ENCODE peak calls at places on chromosome 19, in ten cellular contexts. M, I, U, R, D, B, N, S, E and G are unnamed samples.

GRCh38 chr19:29277107-29277506 is 64.2 kb upstream of the UQCRFS1 start:
- DNase-seq in E (peak; percentile 66), M (no peak), R (no peak), U (no peak), S (peak; percentile 80), B (peak; percentile 28), N (no peak), I (no peak), D (no peak), G (peak; percentile 33)

GRCh38 chr19:41925208-41926003 is 2.8 kb downstream of the ERFL start:
- DNase-seq in B (no peak), I (no peak), S (peak; percentile 65), U (no peak), E (no peak), R (no peak), D (no peak), N (no peak), M (no peak), G (no peak)

GRCh38 chr19:16777811-16778210 is 51.4 kb upstream of the SIN3B start:
- DNase-seq in I (no peak), D (no peak), R (no peak), N (no peak), S (no peak), M (no peak), U (no peak), B (no peak), E (no peak), G (no peak)

GRCh38 chr19:7476941-7477494 is 11.8 kb downstream of the PEX11G start:
- DNase-seq in U (no peak), M (no peak), E (no peak), R (no peak), B (no peak), N (no peak), D (no peak), I (no peak), S (no peak), G (no peak)

GRCh38 chr19:4007836-4008539 is 452 bp downstream of the PIAS4 start:
- DNase-seq in N (no peak), D (peak; percentile 40), E (no peak), I (no peak), B (no peak), S (peak; percentile 86), M (no peak), U (peak; percentile 48), R (no peak), G (no peak)

GRCh38 chr19:55487884-55488687 is at the start of gene SSC5D:
- DNase-seq in R (no peak), I (peak; percentile 71), U (peak; percentile 70), N (peak; percentile 67), M (peak; percentile 87), B (peak; percentile 90), D (no peak), E (no peak), S (no peak), G (no peak)

GRCh38 chr19:4722671-4723464 is 774 bp downstream of the DPP9 start:
- DNase-seq in M (no peak), U (peak; percentile 75), I (peak; percentile 75), E (peak; percentile 8), N (no peak), R (no peak), B (no peak), S (no peak), D (no peak), G (no peak)

GRCh38 chr19:13493516-13494310 is 12.6 kb downstream of the CACNA1A start:
- DNase-seq in E (no peak), M (no peak), B (no peak), S (no peak), U (no peak), R (no peak), I (no peak), N (no peak), D (no peak), G (no peak)

GRCh38 chr19:3365447-3366103 is 808 bp upstream of the NFIC start:
- DNase-seq in U (peak; percentile 76), S (peak; percentile 84), E (no peak), N (peak; percentile 82), M (peak; percentile 90), D (peak; percentile 64), B (peak; percentile 94), I (peak; percentile 81), R (no peak), G (no peak)

GRCh38 chr19:49684251-49684982 is 5.0 kb upstream of the ADM5 start:
- DNase-seq in I (no peak), B (no peak), M (no peak), S (no peak), D (no peak), N (no peak), U (no peak), R (no peak), E (peak; percentile 26), G (no peak)

GRCh38 chr19:19488875-19489690 is 26.3 kb downstream of the TSSK6 start:
- DNase-seq in B (peak; percentile 88), M (peak; percentile 97), R (peak; percentile 77), I (peak; percentile 92), D (peak; percentile 84), N (peak; percentile 82), S (peak; percentile 94), U (peak; percentile 82), E (peak; percentile 95), G (peak; percentile 84)

GRCh38 chr19:1817553-1818179 is 5.6 kb upstream of the ATP8B3 start:
- DNase-seq in M (no peak), I (no peak), E (no peak), R (no peak), B (no peak), D (no peak), U (no peak), N (peak; percentile 74), S (peak; percentile 69), G (no peak)
- H3K36me3 ChIP-seq in M (peaks cover 14% of the 10 kb centered on the region), I (peaks cover 18% of the 10 kb centered on the region), E (peaks cover 42% of the 10 kb centered on the region), R (peaks cover 59% of the 10 kb centered on the region), B (peaks cover 70% of the 10 kb centered on the region), D (peaks cover 82% of the 10 kb centered on the region), U (no peaks in the 10 kb centered on the region), N (peaks cover 43% of the 10 kb centered on the region), S (peaks cover 80% of the 10 kb centered on the region), G (peaks cover 49% of the 10 kb centered on the region)

DNA sequence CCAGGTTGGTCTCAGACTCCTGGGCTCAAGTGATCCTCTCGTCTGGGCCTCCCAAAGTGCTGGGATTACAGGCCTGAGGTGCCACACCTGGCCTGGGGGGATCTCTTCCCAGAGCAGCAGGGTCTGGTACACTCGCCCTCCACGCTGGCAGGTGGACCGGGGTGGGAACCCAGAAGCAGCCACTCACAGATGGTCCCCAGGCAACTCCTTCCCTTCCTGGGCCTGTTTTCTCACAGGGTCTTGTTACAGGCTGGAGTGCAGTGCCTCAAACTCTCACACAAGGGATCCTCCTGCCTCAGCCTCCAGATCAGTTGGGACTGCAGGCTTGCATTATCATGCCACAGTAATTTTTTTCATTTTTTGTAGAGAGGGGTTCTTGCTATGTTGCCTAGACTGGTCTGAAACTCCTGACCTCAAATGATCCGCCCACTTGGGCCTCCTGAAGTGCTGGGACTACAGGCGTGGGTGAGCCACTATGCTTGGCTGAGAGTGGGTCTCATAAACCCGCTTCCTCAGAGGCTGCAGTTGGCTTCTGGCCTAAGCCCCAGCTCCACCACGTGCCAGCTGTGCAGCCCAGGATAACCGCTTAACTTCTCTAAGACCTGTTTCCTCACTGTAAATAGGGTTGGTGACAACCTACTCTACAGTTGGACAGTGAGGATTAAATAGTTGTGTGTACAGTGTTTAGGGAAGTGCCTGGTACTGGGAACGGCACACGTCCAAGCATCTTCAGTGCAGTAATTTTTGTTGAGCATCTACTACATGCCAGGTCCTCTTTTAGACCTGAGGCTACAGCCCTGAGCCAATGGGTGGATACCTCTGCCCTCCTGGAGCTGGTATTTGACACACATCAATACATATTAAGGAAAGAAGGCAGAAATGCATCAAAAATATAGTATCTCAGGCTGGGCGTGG is 871 bp upstream of the CCER2 start:
- DNase-seq in M (peak; percentile 63), D (no peak), I (no peak), S (no peak), B (no peak), R (no peak), E (no peak), N (no peak), U (no peak), G (no peak)
- H3K4me3 ChIP-seq in M (no peak overlapping the region), D (no peak overlapping the region), I (no peak overlapping the region), S (no peak overlapping the region), B (no peak overlapping the region), R (no peak overlapping the region), E (no peak overlapping the region), N (no peak overlapping the region), U (no peak overlapping the region), G (no peak overlapping the region)

GRCh38 chr19:43545981-43546380 is 13.0 kb downstream of the ZNF575 start:
- DNase-seq in D (no peak), U (no peak), E (no peak), I (no peak), R (no peak), S (peak; percentile 44), N (no peak), M (no peak), B (no peak), G (no peak)
- H3K9me3 ChIP-seq in D (no peaks in the 10 kb centered on the region), U (no peaks in the 10 kb centered on the region), E (no peaks in the 10 kb centered on the region), I (no peaks in the 10 kb centered on the region), R (no peaks in the 10 kb centered on the region), S (no peaks in the 10 kb centered on the region), N (no peaks in the 10 kb centered on the region), M (no peaks in the 10 kb centered on the region), B (no peaks in the 10 kb centered on the region), G (no peaks in the 10 kb centered on the region)

GRCh38 chr19:47374876-47375693 is 26.0 kb downstream of the DHX34 start:
- DNase-seq in R (no peak), D (no peak), M (no peak), S (no peak), E (no peak), U (no peak), I (no peak), B (no peak), N (no peak), G (no peak)

GRCh38 chr19:47373246-47374240 is 24.4 kb downstream of the DHX34 start:
- DNase-seq in S (no peak), M (no peak), R (no peak), N (no peak), U (no peak), D (no peak), I (no peak), E (no peak), B (no peak), G (no peak)

GRCh38 chr19:47371269-47371668 is 22.2 kb downstream of the DHX34 start:
- DNase-seq in N (no peak), R (no peak), M (no peak), U (no peak), I (no peak), D (no peak), E (no peak), B (no peak), S (peak; percentile 74), G (no peak)

GRCh38 chr19:47372603-47373002 is 23.5 kb downstream of the DHX34 start:
- DNase-seq in U (no peak), E (no peak), S (no peak), M (no peak), R (no peak), I (no peak), D (no peak), B (no peak), N (no peak), G (no peak)

DNA sequence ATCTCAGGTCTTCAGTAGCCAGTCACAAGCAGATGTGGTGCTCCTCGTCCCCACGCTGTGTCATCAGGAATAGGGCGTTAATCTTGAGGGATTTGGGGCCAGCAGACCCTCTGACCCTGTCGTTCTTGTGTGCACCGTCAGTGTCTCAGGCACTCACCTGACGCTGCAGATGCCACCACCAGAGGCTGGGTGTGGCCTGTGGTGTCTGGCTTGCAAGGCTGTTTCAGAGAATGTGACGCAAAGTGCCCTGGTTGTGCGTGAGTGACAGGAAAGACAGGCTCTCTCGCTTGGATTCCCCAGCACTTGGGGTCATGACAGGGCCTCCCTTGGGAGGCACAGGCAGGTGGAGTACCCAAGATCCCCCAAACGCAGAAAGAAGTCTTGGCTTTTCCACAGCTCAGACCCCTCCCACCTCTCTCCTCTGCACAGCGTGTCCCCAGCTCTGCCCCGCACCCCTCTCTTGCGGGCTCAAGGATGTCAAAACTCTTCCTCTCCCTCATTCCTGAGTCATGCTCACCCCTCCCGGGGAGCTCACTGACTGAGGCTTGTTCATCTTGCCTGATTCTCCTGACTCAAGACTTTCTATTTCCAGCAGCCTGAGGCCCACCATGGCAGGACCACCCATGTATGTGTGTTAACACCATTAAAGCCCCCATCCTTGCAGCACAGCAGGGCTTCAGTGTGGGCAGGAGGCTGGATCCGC is 21.0 kb downstream of the DHX34 start:
- DNase-seq in S (peak; percentile 89), R (no peak), D (no peak), E (no peak), I (no peak), M (no peak), U (no peak), B (no peak), N (no peak), G (no peak)
- H3K36me3 ChIP-seq in S (peaks cover 88% of the 10 kb centered on the region), R (peaks cover 40% of the 10 kb centered on the region), D (peaks cover 95% of the 10 kb centered on the region), E (peaks cover 42% of the 10 kb centered on the region), I (peaks cover 2% of the 10 kb centered on the region), M (peaks cover 13% of the 10 kb centered on the region), U (no peaks in the 10 kb centered on the region), B (peaks cover 55% of the 10 kb centered on the region), N (peaks cover 23% of the 10 kb centered on the region), G (peaks cover 51% of the 10 kb centered on the region)